ENCODE peak calls at places on chromosomes 5 and 9, in nine cellular contexts. G, C, K, J, X, M, E, B and W are unnamed samples.

GRCh38 chr5:153081385-153081784 is 409.1 kb upstream of the GRIA1 start:
- DNase-seq in X (peak), B (no peak), K (no peak), G (no peak), E (no peak), J (no peak), M (no peak), C (peak), W (no peak)

GRCh38 chr9:127942152-127943010 is 4.7 kb upstream of the DPM2 start:
- DNase-seq in K (peak), B (peak), X (no peak), M (no peak), C (peak), G (peak), J (peak), E (no peak), W (no peak)

GRCh38 chr5:109516385-109516784 is 106.6 kb upstream of the PJA2 start:
- DNase-seq in M (no peak), K (no peak), E (no peak), X (no peak), J (no peak), B (no peak), C (no peak), G (peak), W (no peak)

GRCh38 chr5:157271740-157272271 is 5.9 kb downstream of the CYFIP2 start:
- DNase-seq in J (no peak), G (no peak), K (no peak), M (no peak), C (no peak), X (no peak), E (no peak), B (no peak), W (no peak)

GRCh38 chr5:2201011-2201410 is 318.3 kb upstream of the IRX4 start:
- DNase-seq in B (no peak), C (no peak), G (no peak), K (no peak), X (no peak), J (no peak), E (no peak), M (no peak), W (no peak)

GRCh38 chr5:165695796-165696195 is 2190.4 kb downstream of the MAT2B start:
- DNase-seq in K (no peak), E (no peak), B (no peak), M (no peak), C (no peak), X (no peak), J (no peak), G (no peak), W (no peak)

GRCh38 chr5:8773091-8773615 is 772.7 kb downstream of the SEMA5A start:
- DNase-seq in C (no peak), M (peak), B (no peak), J (no peak), G (peak), X (no peak), K (no peak), E (no peak), W (no peak)

GRCh38 chr9:122821278-122821952 is 7.0 kb downstream of the PDCL start:
- DNase-seq in X (no peak), B (peak), C (no peak), E (peak), M (no peak), K (no peak), J (no peak), G (no peak), W (no peak)

GRCh38 chr9:116859763-116860162 is 172.7 kb downstream of the TRIM32 start:
- DNase-seq in M (peak), G (no peak), X (no peak), E (no peak), K (no peak), B (no peak), J (no peak), C (peak), W (no peak)

GRCh38 chr9:107624216-107624948 is 134.8 kb upstream of the KLF4 start:
- DNase-seq in K (no peak), M (no peak), C (no peak), B (no peak), G (no peak), X (peak), E (peak), J (no peak), W (no peak)

GRCh38 chr5:93581738-93582414 is 857 bp upstream of the NR2F1-AS1 start:
- DNase-seq in J (no peak), B (no peak), G (peak), K (no peak), X (no peak), M (no peak), E (no peak), C (no peak), W (no peak)

GRCh38 chr9:27504259-27504658 is 19.8 kb upstream of the IFNK start:
- DNase-seq in X (no peak), B (no peak), C (no peak), G (no peak), M (no peak), K (no peak), J (no peak), E (no peak), W (no peak)

GRCh38 chr5:67815455-67816391 is 399.8 kb upstream of the PIK3R1 start:
- DNase-seq in X (no peak), B (no peak), K (no peak), E (no peak), M (no peak), C (peak), G (peak), J (no peak), W (no peak)

GRCh38 chr5:111241696-111242095 is 17.5 kb downstream of the CAMK4 start:
- DNase-seq in K (no peak), G (no peak), J (no peak), E (no peak), B (no peak), C (no peak), X (no peak), M (no peak), W (no peak)

DNA sequence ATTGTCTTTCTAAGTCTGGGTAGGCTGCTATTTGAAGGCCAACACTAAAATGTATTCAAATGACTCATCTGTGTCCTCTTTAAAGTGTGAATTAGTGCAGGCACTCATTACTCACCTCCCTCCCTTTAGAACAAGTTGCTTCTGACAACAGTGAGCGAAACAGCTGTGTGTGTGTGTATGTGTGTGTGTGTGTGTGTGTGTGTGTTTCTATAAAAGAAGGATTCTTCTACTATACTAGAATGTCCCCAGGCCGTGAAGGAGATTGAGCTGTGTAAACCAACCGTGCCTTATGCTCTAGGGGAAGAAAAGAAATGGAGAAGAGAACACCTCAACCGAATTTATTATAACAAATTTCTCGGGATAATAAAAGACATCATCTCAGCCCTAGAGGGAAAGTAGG is 1337.1 kb downstream of the PTPRD start:
- DNase-seq in J (no peak), K (no peak), E (no peak), C (no peak), B (no peak), G (no peak), M (no peak), X (no peak), W (no peak)
- TF ChIP-seq CTCF in J (no peak), K (no peak), E (no peak), C (no peak), B (no peak), G (no peak), M (no peak), X (no peak), W (no peak)

GRCh38 chr5:61162010-61162831 is at the start of gene SMIM15:
- DNase-seq in C (peak), B (peak), K (peak), E (peak), X (peak), M (peak), J (peak), G (peak), W (peak)
- TF ChIP-seq CTCF in C (no peak), B (no peak), K (no peak), E (no peak), X (no peak), M (no peak), J (no peak), G (no peak), W (peak)

GRCh38 chr9:120326076-120326693 is 253.8 kb downstream of the CDK5RAP2 start:
- DNase-seq in K (no peak), E (no peak), B (no peak), C (no peak), X (no peak), M (no peak), J (no peak), G (no peak), W (no peak)

GRCh38 chr9:120327322-120327721 is 252.6 kb downstream of the CDK5RAP2 start:
- DNase-seq in B (no peak), J (no peak), K (no peak), M (no peak), X (no peak), E (no peak), G (no peak), C (no peak), W (no peak)

GRCh38 chr9:120324461-120324860 is 255.5 kb downstream of the CDK5RAP2 start:
- DNase-seq in J (no peak), E (no peak), X (no peak), K (no peak), G (no peak), C (no peak), M (no peak), B (no peak), W (no peak)

GRCh38 chr9:120323125-120323524 is 256.8 kb downstream of the CDK5RAP2 start:
- DNase-seq in G (no peak), J (no peak), C (no peak), X (no peak), E (no peak), K (no peak), B (no peak), M (no peak), W (no peak)

GRCh38 chr9:120324996-120325642 is 254.8 kb downstream of the CDK5RAP2 start:
- DNase-seq in G (no peak), C (no peak), J (no peak), K (peak), E (no peak), B (no peak), M (no peak), X (no peak), W (no peak)
- TF ChIP-seq CTCF in G (no peak), C (no peak), J (no peak), K (peak), E (no peak), B (no peak), M (no peak), X (no peak), W (no peak)

DNA sequence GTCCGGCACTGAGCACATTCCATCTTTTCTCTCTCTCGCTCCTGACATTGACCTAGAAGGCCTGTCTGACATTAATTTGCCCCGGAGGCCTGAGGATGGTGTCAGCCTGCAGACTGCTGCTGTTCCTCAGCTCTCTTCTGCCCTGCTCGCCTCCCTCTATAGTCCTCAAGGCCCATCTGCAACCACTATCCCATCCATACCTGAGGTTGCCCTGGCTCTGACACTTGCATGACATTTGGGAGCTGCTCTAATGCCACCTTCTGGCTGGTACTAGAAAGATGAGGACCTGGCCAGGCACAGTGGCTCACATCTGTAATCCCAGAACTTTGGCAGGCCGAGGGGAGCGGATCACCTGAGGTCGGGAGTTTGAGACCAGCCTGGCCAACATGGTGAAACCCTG is 38.6 kb upstream of the GGTA1 start:
- DNase-seq in C (no peak), M (no peak), J (no peak), E (no peak), B (no peak), G (no peak), X (no peak), K (no peak), W (no peak)
- TF ChIP-seq CTCF in C (no peak), M (no peak), J (no peak), E (no peak), B (no peak), G (no peak), X (peak), K (no peak), W (peak)

GRCh38 chr9:78472111-78472510 is 175.2 kb downstream of the PSAT1 start:
- DNase-seq in E (no peak), X (no peak), K (no peak), M (no peak), G (peak), B (no peak), J (no peak), C (no peak), W (no peak)
- TF ChIP-seq CTCF in E (no peak), X (no peak), K (no peak), M (no peak), G (no peak), B (no peak), J (no peak), C (no peak), W (no peak)

DNA sequence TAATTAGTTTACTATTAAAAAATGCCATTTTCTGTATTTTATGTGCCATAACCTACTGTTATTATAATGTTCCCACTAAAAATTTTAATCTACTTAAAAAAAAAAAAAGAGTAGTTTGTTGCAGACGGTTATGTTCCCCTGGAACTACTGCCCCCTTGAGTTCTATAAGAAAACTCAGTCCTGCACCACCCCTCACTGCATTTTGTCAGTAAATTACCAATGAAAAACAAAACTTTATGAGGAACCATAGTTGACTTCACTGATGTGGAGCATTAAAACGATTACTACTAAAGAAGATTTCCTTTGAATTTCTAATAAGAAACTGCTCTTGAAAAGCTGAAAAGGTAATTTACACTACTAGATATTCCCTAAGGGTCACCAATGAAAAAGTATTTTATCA is 288.7 kb downstream of the FBXL17 start:
- DNase-seq in X (no peak), J (no peak), M (no peak), K (no peak), B (no peak), E (no peak), G (peak), C (peak), W (no peak)
- TF ChIP-seq CTCF in X (no peak), J (no peak), M (peak), K (peak), B (no peak), E (no peak), G (peak), C (peak), W (peak)